ENCODE peak calls at places on chromosome 15, in eight cellular contexts. Y is renal cortical epithelial cell; R is stimulated activated CD4-positive, alpha-beta T cell treated with anti-CD3 and anti-CD28 coated beads, TNF-alpha, amount 100 ng/mL, for 4 hours; E is WERI-Rb-1; V is mucosa of descending colon; U is fibroblast of pulmonary artery; K is endothelial cell of umbilical vein; F is RWPE1. G is an unnamed sample.

GRCh38 chr15:72599855-72600464 is 54.5 kb upstream of the GOLGA6B start:
- DNase-seq in R (no peak), Y (peak), E (peak), V (peak), U (peak), K (peak), F (peak), G (peak)

GRCh38 chr15:56249080-56249479 is 5.4 kb upstream of the RFX7 start:
- DNase-seq in K (peak), U (peak), V (peak), F (peak), Y (peak), R (no peak), E (peak), G (peak)

GRCh38 chr15:96343529-96344072 is 13.1 kb downstream of the NR2F2 start:
- DNase-seq in R (no peak), V (no peak), U (no peak), Y (no peak), K (peak), F (no peak), E (no peak), G (no peak)

GRCh38 chr15:38414351-38414750 is 39.6 kb upstream of the FAM98B start:
- DNase-seq in K (peak), R (no peak), F (peak), E (peak), U (peak), Y (peak), V (peak), G (peak)

GRCh38 chr15:85582719-85583089 is 202.3 kb downstream of the AKAP13 start:
- DNase-seq in E (peak), F (no peak), R (peak), Y (no peak), U (no peak), V (peak), K (peak), G (peak)

GRCh38 chr15:83066761-83067637 is at the start of gene BTBD1:
- DNase-seq in F (peak), K (peak), U (peak), R (peak), Y (peak), V (peak), E (peak), G (peak)

GRCh38 chr15:87626835-87627234 is 629.7 kb downstream of the NTRK3 start:
- DNase-seq in V (no peak), K (no peak), R (no peak), U (no peak), Y (no peak), E (peak), F (no peak), G (no peak)

GRCh38 chr15:39199076-39199475 is 381.8 kb upstream of the THBS1 start:
- DNase-seq in U (no peak), F (no peak), V (peak), Y (no peak), R (no peak), E (no peak), K (no peak), G (peak)

GRCh38 chr15:86327230-86327865 is 247.7 kb downstream of the AGBL1 start:
- DNase-seq in V (no peak), Y (no peak), R (no peak), F (peak), E (no peak), U (no peak), K (no peak), G (peak)

GRCh38 chr15:101115318-101115886 is 136.4 kb downstream of the CHSY1 start:
- DNase-seq in F (no peak), K (no peak), U (no peak), V (no peak), Y (no peak), E (no peak), R (no peak), G (no peak)

GRCh38 chr15:91553455-91553854 is 300.1 kb upstream of the SLCO3A1 start:
- DNase-seq in Y (no peak), U (no peak), R (no peak), V (no peak), K (no peak), E (no peak), F (no peak), G (no peak)

GRCh38 chr15:67109141-67110034 is 44.0 kb downstream of the SMAD3 start:
- DNase-seq in V (peak), K (peak), E (no peak), Y (peak), U (peak), F (no peak), R (no peak), G (peak)

GRCh38 chr15:33994005-33994615 is 25.8 kb downstream of the CHRM5 start:
- DNase-seq in E (peak), Y (peak), U (peak), V (peak), R (no peak), K (peak), F (no peak), G (peak)

GRCh38 chr15:31346367-31347066 is 19.9 kb downstream of the KLF13 start:
- DNase-seq in V (no peak), U (no peak), F (no peak), R (no peak), E (no peak), Y (no peak), K (no peak), G (no peak)

GRCh38 chr15:33292718-33293307 is 18.0 kb upstream of the RYR3 start:
- DNase-seq in V (peak), K (peak), R (no peak), F (peak), U (peak), Y (peak), E (peak), G (peak)

GRCh38 chr15:59172289-59172901 is 34.2 kb upstream of the LDHAL6B start:
- DNase-seq in E (no peak), F (no peak), V (no peak), Y (no peak), K (no peak), R (no peak), U (no peak), G (no peak)

GRCh38 chr15:84810073-84810840 is 6.9 kb upstream of the ALPK3 start:
- DNase-seq in V (no peak), R (no peak), K (no peak), U (no peak), Y (peak), F (no peak), E (peak), G (peak)

GRCh38 chr15:98799461-98799971 is 151.2 kb downstream of the IGF1R start:
- DNase-seq in U (peak), K (peak), Y (peak), R (no peak), V (no peak), F (peak), E (peak), G (peak)

GRCh38 chr15:85453144-85453872 is 72.9 kb downstream of the AKAP13 start:
- DNase-seq in U (no peak), K (no peak), V (no peak), F (no peak), R (no peak), Y (no peak), E (no peak), G (no peak)

GRCh38 chr15:70494529-70494860 is 268.9 kb downstream of the UACA start:
- DNase-seq in Y (no peak), R (no peak), V (no peak), K (no peak), U (no peak), E (no peak), F (no peak), G (no peak)

GRCh38 chr15:76059320-76060097 is at the start of gene TMEM266:
- DNase-seq in V (peak), Y (no peak), F (peak), U (no peak), K (peak), R (no peak), E (peak), G (peak)

GRCh38 chr15:70195808-70196304 is 98.1 kb upstream of the TLE3 start:
- DNase-seq in R (no peak), Y (peak), K (no peak), V (peak), F (peak), U (peak), E (peak), G (peak)

GRCh38 chr15:59105839-59106238 is 893 bp downstream of the CCNB2 start:
- DNase-seq in E (no peak), K (no peak), R (no peak), F (peak), Y (no peak), V (peak), U (no peak), G (no peak)

GRCh38 chr15:31390029-31390428 is 63.4 kb downstream of the KLF13 start:
- DNase-seq in Y (no peak), F (no peak), U (no peak), K (no peak), E (no peak), V (no peak), R (no peak), G (no peak)

GRCh38 chr15:22902046-22902445 is 63.6 kb downstream of the NIPA2 start:
- DNase-seq in K (no peak), V (no peak), F (no peak), Y (no peak), R (no peak), U (no peak), E (no peak), G (no peak)

GRCh38 chr15:75171408-75171807 is 30.3 kb upstream of the C15orf39 start:
- DNase-seq in K (peak), F (no peak), U (peak), R (no peak), Y (peak), E (no peak), V (no peak), G (peak)

GRCh38 chr15:95968856-95969255 is 361.6 kb upstream of the NR2F2 start:
- DNase-seq in U (no peak), E (no peak), V (no peak), F (no peak), Y (no peak), K (no peak), R (no peak), G (no peak)

GRCh38 chr15:90316139-90316538 is 35.9 kb upstream of the ZNF774 start:
- DNase-seq in E (no peak), Y (no peak), F (no peak), K (no peak), R (no peak), V (no peak), U (no peak), G (no peak)